ENCODE peak calls at places on chromosome 18, in four cellular contexts. F is AG10803; S is stimulated activated CD8-positive, alpha-beta memory T cell treated with anti-CD3 and anti-CD28 coated beads, Interleukin-15, amount 100 ng/mL, for 1 hour; O is activated CD4-positive, CD25-positive, alpha-beta regulatory T cell treated with anti-CD3 and anti-CD28 coated beads, Interleukin-2, amount 50 U/mL, for 72 hours. X is an unnamed sample.

GRCh38 chr18:50030146-50030545 is 164.8 kb downstream of the MYO5B start:
- DNase-seq in S (no peak), O (no peak), F (no peak), X (no peak)

GRCh38 chr18:67232406-67232805 is 284.1 kb downstream of the DSEL start:
- DNase-seq in F (peak; percentile 80), S (no peak), O (no peak), X (no peak)

GRCh38 chr18:8948471-8949149 is 153.9 kb upstream of the NDUFV2 start:
- DNase-seq in S (no peak), O (no peak), F (peak; percentile 98), X (peak; percentile 30)

GRCh38 chr18:3466051-3466450 is 16.1 kb downstream of the TGIF1 start:
- DNase-seq in O (no peak), S (no peak), F (peak; percentile 90), X (peak; percentile 50)

GRCh38 chr18:52087140-52087539 is 252.9 kb upstream of the DCC start:
- DNase-seq in F (no peak), S (no peak), O (no peak), X (no peak)

GRCh38 chr18:48545690-48546365 is 7.0 kb downstream of the CTIF start:
- DNase-seq in S (no peak), F (peak; percentile 88), O (no peak), X (no peak)

GRCh38 chr18:35609236-35609635 is 27.7 kb downstream of the GALNT1 start:
- DNase-seq in S (no peak), O (no peak), F (no peak), X (no peak)

GRCh38 chr18:71844810-71845209 is 699.3 kb downstream of the CBLN2 start:
- DNase-seq in F (no peak), S (no peak), O (no peak), X (no peak)

GRCh38 chr18:10421859-10422258 is 32.6 kb upstream of the APCDD1 start:
- DNase-seq in S (no peak), F (peak; percentile 84), O (no peak), X (no peak)

GRCh38 chr18:32271649-32272324 is 81.9 kb downstream of the MEP1B start:
- DNase-seq in F (peak; percentile 54), O (no peak), S (no peak), X (no peak)

GRCh38 chr18:7524786-7525185 is 42.3 kb upstream of the PTPRM start:
- DNase-seq in S (no peak), O (no peak), F (no peak), X (no peak)

GRCh38 chr18:62118324-62118723 is 68.5 kb downstream of the PIGN start:
- DNase-seq in S (no peak), O (no peak), F (peak; percentile 90), X (no peak)

GRCh38 chr18:35573531-35573930 is 8.0 kb upstream of the GALNT1 start:
- DNase-seq in S (no peak), O (no peak), F (no peak), X (no peak)

GRCh38 chr18:78140294-78140693 is 839.3 kb upstream of the SALL3 start:
- DNase-seq in F (no peak), S (no peak), O (no peak), X (no peak)

GRCh38 chr18:47513614-47514013 is 262.2 kb upstream of the SKOR2 start:
- DNase-seq in S (no peak), O (no peak), F (no peak), X (no peak)

GRCh38 chr18:74281639-74282358 is 10.0 kb downstream of the CYB5A start:
- DNase-seq in O (no peak), F (peak; percentile 51), S (no peak), X (no peak)

X was measured in SW 1271.